ENCODE peak calls at places on chromosomes 5 and 9, in five cellular contexts. O is astrocyte, T is mammary epithelial cell, S is lower lobe of right lung, M is HepG2. D is an unnamed sample.

GRCh38 chr9:437066-438015 is 222.7 kb downstream of the DOCK8 start:
- DNase-seq in T (peak; percentile 20), O (peak; percentile 92), S (no peak), M (no peak), D (no peak)

GRCh38 chr5:150473673-150474358 is 24.3 kb upstream of the RPS14 start:
- DNase-seq in T (peak; percentile 85), O (peak; percentile 96), M (peak; percentile 45), S (peak; percentile 75), D (no peak)

GRCh38 chr5:152542741-152543140 is 137.7 kb upstream of the NMUR2 start:
- DNase-seq in O (peak; percentile 12), M (no peak), T (peak; percentile 47), S (no peak), D (no peak)

GRCh38 chr5:120436996-120437395 is 27.1 kb upstream of the PRR16 start:
- DNase-seq in M (no peak), S (no peak), T (peak; percentile 16), O (peak; percentile 60), D (no peak)

GRCh38 chr9:13728917-13729811 is 449.7 kb upstream of the MPDZ start:
- DNase-seq in T (peak; percentile 79), O (peak; percentile 73), M (no peak), S (no peak), D (no peak)

GRCh38 chr5:167561796-167562195 is 729.6 kb upstream of the WWC1 start:
- DNase-seq in T (no peak), M (no peak), O (no peak), S (no peak), D (no peak)

GRCh38 chr9:121230231-121230630 is 28.6 kb upstream of the RAB14 start:
- DNase-seq in S (no peak), T (no peak), M (no peak), O (no peak), D (no peak)

GRCh38 chr9:14730367-14730958 is 7.9 kb upstream of the CER1 start:
- DNase-seq in O (no peak), M (no peak), S (no peak), T (no peak), D (no peak)

GRCh38 chr9:109264865-109265532 is 55.9 kb downstream of the EPB41L4B start:
- DNase-seq in S (no peak), M (no peak), T (no peak), O (no peak), D (peak; percentile 49)

GRCh38 chr5:167999182-167999581 is 292.3 kb upstream of the WWC1 start:
- DNase-seq in M (no peak), O (peak; percentile 67), T (no peak), S (no peak), D (no peak)

GRCh38 chr5:125277494-125278154 is 531.2 kb upstream of the ZNF608 start:
- DNase-seq in M (peak; percentile 14), T (peak; percentile 95), S (no peak), O (peak; percentile 95), D (no peak)

GRCh38 chr9:98993570-98993945 is 49.9 kb downstream of the COL15A1 start:
- DNase-seq in T (no peak), O (no peak), M (no peak), S (peak; percentile 75), D (no peak)

GRCh38 chr9:128251701-128252100 is 24.1 kb downstream of the GOLGA2 start:
- DNase-seq in S (no peak), O (no peak), M (no peak), T (no peak), D (no peak)

GRCh38 chr9:31519011-31519410 is 865.4 kb upstream of the ACO1 start:
- DNase-seq in S (no peak), O (no peak), T (no peak), M (peak; percentile 5), D (no peak)

GRCh38 chr9:122134822-122135528 is 24.6 kb downstream of the NDUFA8 start:
- DNase-seq in T (no peak), S (no peak), O (no peak), M (no peak), D (no peak)

GRCh38 chr5:134101686-134102439 is 12.6 kb upstream of the TCF7 start:
- DNase-seq in M (peak; percentile 58), S (peak; percentile 69), T (no peak), O (no peak), D (peak; percentile 57)

GRCh38 chr5:56633950-56634349 is 181.4 kb upstream of the MAP3K1 start:
- DNase-seq in M (no peak), S (no peak), O (no peak), T (no peak), D (no peak)

GRCh38 chr5:148005788-148006520 is 57.8 kb upstream of the SPINK5 start:
- DNase-seq in M (peak; percentile 2), S (no peak), T (no peak), O (no peak), D (no peak)

GRCh38 chr5:154806176-154806575 is 44.2 kb downstream of the FAXDC2 start:
- DNase-seq in M (no peak), T (no peak), O (no peak), S (no peak), D (no peak)

GRCh38 chr9:93288891-93289883 is 105.2 kb downstream of the WNK2 start:
- DNase-seq in O (peak; percentile 23), S (peak; percentile 35), T (peak; percentile 44), M (peak; percentile 79), D (no peak)

GRCh38 chr9:89837152-89837551 is 232.3 kb downstream of the GADD45G start:
- DNase-seq in T (no peak), S (no peak), O (no peak), M (no peak), D (no peak)

GRCh38 chr5:93915142-93915553 is 173.7 kb upstream of the POU5F2 start:
- DNase-seq in T (peak; percentile 33), M (peak; percentile 50), O (peak; percentile 49), S (no peak), D (no peak)

GRCh38 chr9:116691607-116692006 is 4.5 kb downstream of the TRIM32 start:
- DNase-seq in S (no peak), M (no peak), T (no peak), O (no peak), D (no peak)

GRCh38 chr5:132952829-132953228 is 10.6 kb downstream of the AFF4 start:
- DNase-seq in M (no peak), O (no peak), S (no peak), T (no peak), D (no peak)
- H3K4me1 ChIP-seq in M (peaks cover 32% of the 10 kb centered on the region), O (peaks cover 8% of the 10 kb centered on the region), S (peaks cover 26% of the 10 kb centered on the region), T (peaks cover 7% of the 10 kb centered on the region), D (peaks cover 65% of the 10 kb centered on the region)

DNA sequence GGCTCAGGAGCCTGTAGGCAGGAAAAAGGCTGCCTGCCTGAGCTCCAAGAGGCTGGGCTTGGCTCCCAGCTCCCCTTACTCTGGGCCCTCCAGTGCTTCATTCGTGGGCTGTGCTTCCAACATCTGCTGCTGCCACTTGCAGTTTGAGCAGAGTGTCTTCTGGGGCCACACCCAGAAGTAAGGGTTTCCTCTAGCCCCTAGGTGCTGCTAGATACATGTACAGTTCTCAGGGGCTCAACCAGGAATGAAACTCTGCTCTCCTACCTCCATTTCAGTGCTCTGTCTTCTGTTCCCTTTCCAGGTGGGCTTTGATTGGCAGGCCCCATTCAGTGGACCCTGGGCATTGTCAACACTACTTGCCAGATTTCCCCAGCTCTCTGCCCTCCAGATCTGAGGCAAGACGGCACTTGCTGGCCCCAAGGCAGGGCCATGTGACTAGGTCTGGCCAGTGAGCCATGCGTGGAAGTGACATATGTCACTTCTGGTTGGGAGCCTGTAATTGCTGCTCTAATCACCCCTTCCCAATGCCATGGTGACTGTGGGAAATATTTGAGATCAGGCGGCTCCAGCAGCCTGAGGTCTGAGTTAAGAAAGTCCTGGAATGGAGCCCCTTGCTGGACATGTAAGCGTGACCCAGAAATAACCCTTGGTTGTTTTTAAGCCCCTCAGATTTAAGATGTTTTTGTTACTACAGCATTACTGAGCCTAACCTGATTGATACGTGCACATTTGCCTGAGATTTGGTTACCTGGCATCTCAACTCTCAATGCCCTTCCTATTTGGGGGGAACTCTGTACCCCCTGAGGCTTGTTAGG is 9.4 kb upstream of the BOD1 start:
- DNase-seq in O (no peak), S (no peak), M (no peak), T (no peak), D (no peak)
- TF ChIP-seq CTCF in O (no peak), S (no peak), M (peak; percentile 39), T (no peak), D (peak; percentile 38)

DNA sequence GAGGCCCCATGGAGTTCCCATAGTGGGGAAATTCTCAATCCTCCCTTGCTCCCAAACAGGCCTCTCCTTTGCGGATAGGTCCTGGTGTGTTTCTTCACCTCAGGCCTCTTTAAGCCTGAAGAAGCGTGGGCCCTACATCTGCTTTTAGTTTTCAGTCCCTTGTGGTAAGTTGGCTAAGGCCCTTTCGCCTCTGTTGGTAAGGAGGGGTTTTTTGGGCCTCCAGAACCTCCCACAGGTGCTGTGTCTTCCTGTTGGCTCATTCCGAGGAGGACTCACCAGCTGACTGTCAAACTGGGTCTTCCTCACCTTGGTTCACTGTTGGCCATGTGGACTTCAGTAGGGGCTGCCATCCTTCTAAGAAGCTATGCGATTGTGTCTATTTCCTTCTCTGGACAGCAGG is 56.4 kb upstream of the DHFR start:
- DNase-seq in T (no peak), M (no peak), S (no peak), O (no peak), D (no peak)
- H3K4me1 ChIP-seq in T (no peaks in the 10 kb centered on the region), M (peaks cover 31% of the 10 kb centered on the region), S (no peaks in the 10 kb centered on the region), O (no peaks in the 10 kb centered on the region), D (peaks cover 9% of the 10 kb centered on the region)

GRCh38 chr5:112691758-112692157 is 45.9 kb upstream of the APC start:
- DNase-seq in M (peak; percentile 65), S (no peak), T (peak; percentile 6), O (no peak), D (no peak)
- TF ChIP-seq CTCF in M (peak; percentile 87), S (peak; percentile 27), T (no peak), O (no peak), D (peak; percentile 30)

DNA sequence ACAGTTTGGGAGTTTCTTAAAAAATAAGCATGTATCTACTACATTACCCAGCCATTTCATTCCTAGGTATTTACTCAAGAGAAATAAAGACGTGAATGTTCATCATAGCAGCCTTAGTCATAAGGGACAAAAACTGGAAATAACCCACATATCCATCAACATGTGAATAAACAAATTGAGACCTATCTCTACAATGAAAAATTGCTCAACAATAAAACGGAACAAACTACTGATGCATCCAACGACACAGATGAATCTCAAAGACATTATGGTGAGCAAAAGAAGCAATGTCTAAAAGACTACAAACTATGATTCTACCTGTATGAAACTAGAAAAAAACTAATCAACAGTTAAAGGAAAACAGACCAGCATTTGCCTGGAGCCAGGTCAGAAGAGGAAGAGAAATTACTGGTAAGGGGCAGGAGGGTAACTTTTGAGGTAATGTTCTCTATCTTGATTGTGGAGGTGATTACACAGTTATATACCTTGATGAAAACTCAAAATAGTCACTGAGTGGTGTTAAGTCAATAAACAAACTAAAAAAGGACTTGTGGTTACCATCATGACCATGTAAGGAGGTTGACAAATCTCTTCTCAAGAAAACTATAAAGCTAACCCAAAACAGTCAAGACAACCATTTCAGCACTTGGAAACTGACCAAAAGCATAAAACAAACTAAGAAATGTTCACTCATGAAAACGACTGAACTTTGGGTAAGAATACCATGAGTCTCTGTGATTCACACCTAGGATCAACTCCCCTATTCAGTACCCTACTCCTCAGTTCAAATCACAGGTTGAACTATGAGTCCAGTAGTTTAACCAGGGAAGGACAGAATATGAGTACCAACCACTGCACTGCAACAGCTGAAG is 10.4 kb downstream of the UIMC1 start:
- DNase-seq in T (peak; percentile 44), O (peak; percentile 68), M (no peak), S (no peak), D (no peak)
- H3K4me1 ChIP-seq in T (peaks cover 12% of the 10 kb centered on the region), O (peaks cover 24% of the 10 kb centered on the region), M (peaks cover 46% of the 10 kb centered on the region), S (peaks cover 28% of the 10 kb centered on the region), D (peaks cover 63% of the 10 kb centered on the region)

GRCh38 chr5:174571662-174572397 is 152.6 kb upstream of the MSX2 start:
- DNase-seq in T (peak; percentile 85), O (peak; percentile 95), S (no peak), M (peak; percentile 28), D (peak; percentile 18)
- TF ChIP-seq CTCF in T (no peak), O (peak; percentile 29), S (no peak), M (no peak), D (peak; percentile 15)